ENCODE peak calls at places on chromosomes 6 and 20, in six cellular contexts. K is cardiac fibroblast; B is coronary artery; W is astrocyte of the spinal cord; V is effector memory CD4-positive, alpha-beta T cell; R is left ventricle myocardium inferior. Y is an unnamed sample.
A peak's percentile ranks its signal among the peaks of the same experiment; 100 is the strongest.

GRCh38 chr6:77763124-77763523 is 110.3 kb downstream of the MEI4 start:
- DNase-seq in V (no peak), K (no peak), R (no peak), B (no peak), W (no peak), Y (no peak)

GRCh38 chr6:137975058-137975940 is 108.2 kb downstream of the TNFAIP3 start:
- DNase-seq in B (no peak), V (peak; percentile 15), W (peak; percentile 31), R (no peak), K (peak; percentile 47), Y (peak; percentile 57)

GRCh38 chr6:151445482-151445881 is 6.4 kb downstream of the RMND1 start:
- DNase-seq in K (peak; percentile 85), R (no peak), W (peak; percentile 93), V (no peak), B (no peak), Y (no peak)

GRCh38 chr20:64156136-64156885 is 7.9 kb upstream of the MYT1 start:
- DNase-seq in R (no peak), K (no peak), B (no peak), W (no peak), V (no peak), Y (no peak)

GRCh38 chr6:12017263-12017662 is 5.2 kb downstream of the HIVEP1 start:
- DNase-seq in R (no peak), B (no peak), V (no peak), K (no peak), W (no peak), Y (no peak)

GRCh38 chr6:124389127-124389526 is 573.1 kb upstream of the RNF217 start:
- DNase-seq in B (no peak), K (no peak), R (no peak), V (no peak), W (no peak), Y (no peak)

GRCh38 chr6:52557389-52558265 is 19.2 kb downstream of the TRAM2 start:
- DNase-seq in R (no peak), W (no peak), K (peak; percentile 47), B (no peak), V (no peak), Y (no peak)

GRCh38 chr6:36578030-36578825 is 15.9 kb upstream of the SRSF3 start:
- DNase-seq in V (no peak), K (no peak), B (no peak), R (no peak), W (no peak), Y (no peak)

GRCh38 chr6:73704260-73704659 is 8.3 kb downstream of the CD109 start:
- DNase-seq in V (no peak), K (peak; percentile 73), B (no peak), R (no peak), W (peak; percentile 99), Y (peak; percentile 53)

GRCh38 chr6:136526196-136526930 is 23.9 kb downstream of the MAP7 start:
- DNase-seq in B (no peak), K (peak; percentile 74), R (peak; percentile 22), W (peak; percentile 62), V (no peak), Y (no peak)

GRCh38 chr6:68876792-68877493 is 241.9 kb downstream of the ADGRB3 start:
- DNase-seq in K (peak; percentile 42), W (peak; percentile 40), B (no peak), R (no peak), V (no peak), Y (peak; percentile 8)

GRCh38 chr6:36758516-36759176 is 61.0 kb downstream of the RAB44 start:
- DNase-seq in R (no peak), W (no peak), K (no peak), V (no peak), B (no peak), Y (peak; percentile 56)

DNA sequence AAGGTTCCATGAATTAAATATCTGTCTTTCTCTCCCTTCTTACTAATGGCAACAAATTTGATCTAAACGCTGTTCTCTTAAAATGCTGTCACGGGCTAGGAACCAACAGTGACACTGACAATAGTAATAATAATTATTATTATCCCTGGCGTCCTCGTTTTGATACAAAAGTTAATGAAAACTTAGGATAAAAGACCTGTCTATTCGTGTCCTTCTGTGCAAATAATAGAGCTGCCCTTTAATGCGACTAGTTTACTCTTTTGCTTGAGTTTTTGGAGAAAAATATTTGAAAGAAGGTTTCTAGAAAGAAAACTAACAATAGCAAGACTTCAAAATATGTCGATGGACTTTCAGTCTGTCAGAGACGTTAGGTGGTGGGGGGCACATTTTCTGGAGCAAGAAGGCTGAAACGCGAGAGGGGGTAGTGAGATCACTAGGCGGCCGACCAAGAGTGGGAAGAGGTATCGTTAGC is 4.3 kb downstream of the VGLL2 start:
- DNase-seq in B (no peak), R (no peak), W (no peak), K (no peak), V (no peak), Y (no peak)
- H3K4me3 ChIP-seq in B (peak overlapping the region; percentile 67), R (peak overlapping the region; percentile 58), W (no peak overlapping the region), K (no peak overlapping the region), V (no peak overlapping the region), Y (no peak overlapping the region)

GRCh38 chr6:90610291-90610670 is 23.4 kb upstream of the MAP3K7 start:
- DNase-seq in V (no peak), K (peak; percentile 3), R (no peak), W (peak; percentile 28), B (no peak), Y (no peak)
- H3K4me3 ChIP-seq in V (peak overlapping the region; percentile 59), K (peak overlapping the region; percentile 63), R (peak overlapping the region; percentile 79), W (peak overlapping the region; percentile 53), B (peak overlapping the region; percentile 89), Y (no peak overlapping the region)

GRCh38 chr20:17499041-17499440 is 32.1 kb downstream of the BFSP1 start:
- DNase-seq in K (peak; percentile 7), W (no peak), R (no peak), V (no peak), B (no peak), Y (no peak)

GRCh38 chr20:17498181-17498580 is 33.0 kb downstream of the BFSP1 start:
- DNase-seq in W (no peak), B (peak; percentile 55), K (no peak), R (no peak), V (no peak), Y (no peak)

GRCh38 chr20:17500271-17500670 is 30.9 kb downstream of the BFSP1 start:
- DNase-seq in K (no peak), W (no peak), B (peak; percentile 17), R (no peak), V (no peak), Y (no peak)

GRCh38 chr20:17500826-17501225 is 30.4 kb downstream of the BFSP1 start:
- DNase-seq in R (no peak), B (peak; percentile 65), W (no peak), K (no peak), V (no peak), Y (no peak)

DNA sequence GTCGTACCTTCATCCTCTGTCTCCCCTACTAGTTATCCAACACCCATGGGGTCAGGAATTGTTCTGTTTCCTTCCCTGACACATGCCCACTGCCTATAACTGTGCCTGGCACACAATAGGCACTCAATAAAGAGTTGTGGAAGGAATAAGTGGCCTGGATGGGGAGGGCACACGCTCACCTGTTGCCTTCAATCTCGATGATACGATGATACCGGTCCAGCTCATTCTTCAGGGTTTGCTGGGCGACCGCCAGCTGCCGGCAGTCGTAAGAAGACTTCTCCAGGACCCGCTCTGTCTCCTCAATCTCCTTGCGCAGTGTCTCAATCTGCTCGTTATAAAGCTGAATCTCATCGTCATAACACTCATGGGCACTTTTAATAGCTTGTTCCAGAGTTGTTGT is 32.5 kb downstream of the BFSP1 start:
- DNase-seq in B (peak; percentile 35), K (no peak), V (no peak), W (no peak), R (no peak), Y (no peak)
- H3K4me3 ChIP-seq in B (no peak overlapping the region), K (no peak overlapping the region), V (no peak overlapping the region), W (no peak overlapping the region), R (no peak overlapping the region), Y (no peak overlapping the region)

GRCh38 chr6:145736854-145737181 is 1.5 kb upstream of the EPM2A start:
- DNase-seq in V (no peak), R (no peak), B (no peak), W (peak; percentile 64), K (peak; percentile 65), Y (no peak)
- H3K4me3 ChIP-seq in V (no peak overlapping the region), R (peak overlapping the region; percentile 82), B (peak overlapping the region; percentile 79), W (no peak overlapping the region), K (no peak overlapping the region), Y (no peak overlapping the region)

DNA sequence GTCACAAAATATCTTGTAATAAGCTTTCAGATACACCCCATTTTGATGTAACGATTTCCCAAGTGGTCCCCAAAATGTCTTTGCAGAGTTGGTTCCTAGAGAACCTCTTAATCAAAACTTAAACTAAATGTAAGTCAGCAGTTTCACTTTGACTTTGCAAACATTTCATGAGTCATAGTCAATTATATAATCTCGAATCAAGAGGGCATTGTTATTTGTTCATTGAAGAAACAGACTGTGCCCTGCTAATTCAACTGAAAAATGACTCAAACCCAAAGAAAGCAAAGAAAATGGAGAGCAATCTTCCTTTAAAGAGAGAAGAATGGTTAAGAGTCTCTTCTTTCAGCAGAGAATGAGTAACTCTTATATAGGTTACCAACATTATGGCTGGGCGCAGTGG is 58.3 kb downstream of the IPCEF1 start:
- DNase-seq in B (no peak), W (peak; percentile 66), K (peak; percentile 43), R (no peak), V (no peak), Y (peak; percentile 54)
- H3K4me3 ChIP-seq in B (no peak overlapping the region), W (no peak overlapping the region), K (no peak overlapping the region), R (no peak overlapping the region), V (no peak overlapping the region), Y (no peak overlapping the region)

DNA sequence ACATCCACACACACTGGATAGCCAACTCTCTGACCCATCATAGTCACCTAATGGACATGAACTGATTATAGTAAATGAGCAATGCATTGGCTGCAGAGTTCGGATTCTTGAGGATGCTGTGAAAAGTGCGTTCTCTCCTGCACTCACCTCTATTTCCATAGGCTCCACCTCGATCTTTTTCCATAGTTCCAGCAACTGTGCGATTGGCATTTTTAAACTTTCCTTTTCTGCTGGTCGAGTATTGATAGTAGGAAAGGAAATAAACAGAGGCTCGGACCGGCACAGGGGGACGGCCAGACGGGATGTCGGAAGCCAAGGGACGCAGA is 94.4 kb downstream of the RNASET2 start:
- DNase-seq in V (no peak), R (no peak), W (no peak), B (no peak), K (no peak), Y (no peak)
- H3K4me3 ChIP-seq in V (peak overlapping the region; percentile 68), R (peak overlapping the region; percentile 74), W (peak overlapping the region; percentile 38), B (peak overlapping the region; percentile 72), K (peak overlapping the region; percentile 40), Y (peak overlapping the region; percentile 43)

DNA sequence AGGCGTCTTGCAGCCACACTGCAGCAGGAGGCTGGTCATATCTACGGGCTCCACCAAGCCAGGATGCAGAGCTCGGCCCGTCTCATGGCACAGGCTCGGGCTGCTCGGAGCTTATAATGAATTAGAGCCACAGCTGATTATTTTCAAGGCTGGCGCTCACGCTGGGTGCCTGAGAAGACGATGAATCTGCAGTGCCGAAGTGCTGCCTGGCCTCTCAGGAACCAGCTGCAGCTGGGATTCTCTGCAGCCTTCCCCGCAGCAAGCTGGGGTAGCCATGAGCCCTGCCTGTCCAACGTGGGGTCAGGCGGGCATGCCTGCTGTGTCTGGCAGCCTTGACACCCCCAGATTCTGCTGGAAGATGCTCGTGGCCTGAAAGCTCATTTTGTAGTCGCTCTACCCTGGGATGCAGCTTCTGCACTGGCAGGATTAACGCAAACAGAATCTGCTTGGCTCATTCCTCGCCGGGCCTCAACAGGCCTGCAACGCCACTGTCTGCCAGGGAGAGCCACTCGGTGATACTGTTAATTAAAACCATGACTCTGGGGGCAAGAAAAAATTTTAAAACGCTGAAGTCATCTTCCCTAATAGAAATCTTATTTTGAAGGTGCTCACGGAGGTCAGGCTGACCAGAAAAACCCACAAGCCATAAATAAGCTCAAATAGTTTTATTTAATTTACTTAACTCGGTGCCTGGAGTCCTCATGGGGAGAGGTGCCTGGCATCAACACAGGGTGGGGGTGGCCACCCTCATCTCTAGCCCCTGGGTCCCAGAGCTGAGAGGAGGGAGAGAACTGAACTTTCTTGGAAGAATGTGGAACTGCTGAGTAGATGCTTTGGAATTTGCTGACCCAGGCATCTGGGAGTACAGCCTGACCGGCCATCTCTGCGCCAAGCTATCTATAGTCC is 104.5 kb downstream of the CDH26 start:
- DNase-seq in B (no peak), W (peak; percentile 71), R (no peak), V (no peak), K (peak; percentile 24), Y (no peak)
- H3K4me3 ChIP-seq in B (peak overlapping the region; percentile 49), W (no peak overlapping the region), R (no peak overlapping the region), V (no peak overlapping the region), K (no peak overlapping the region), Y (no peak overlapping the region)

Y was measured in GM12865.